ENCODE peak calls at places on chromosomes 4 and X, in nine cellular contexts. F is Daoy; O is naive thymus-derived CD4-positive, alpha-beta T cell; R is GDM1; X is AML-193; C is M059J; Y is AG09309; I is naive thymus-derived CD8-positive, alpha-beta T cell; E is stimulated activated naive CD4-positive, alpha-beta T cell treated with Interleukin-2 at 50 U/mL for 16 hours. Z is an unnamed sample.
A peak's percentile ranks its signal among the peaks of the same experiment; 100 is the strongest.

GRCh38 chr4:54384563-54384962 is 155.5 kb downstream of the PDGFRA start:
- DNase-seq in F (no peak), O (no peak), R (peak; percentile 42), X (no peak), C (peak; percentile 55), Y (peak; percentile 14), I (peak; percentile 10), E (no peak), Z (peak; percentile 37)

GRCh38 chr4:108703966-108704365 is 53.6 kb downstream of the OSTC start:
- DNase-seq in F (no peak), O (no peak), R (no peak), X (no peak), C (no peak), Y (no peak), I (no peak), E (no peak), Z (no peak)

GRCh38 chr4:130110760-130111159 is 1014.8 kb downstream of the C4orf33 start:
- DNase-seq in F (no peak), O (no peak), R (no peak), X (no peak), C (no peak), Y (no peak), I (no peak), E (no peak), Z (no peak)

GRCh38 chr4:79552311-79552710 is 144.3 kb upstream of the GK2 start:
- DNase-seq in F (no peak), O (no peak), R (no peak), X (no peak), C (no peak), Y (no peak), I (no peak), E (no peak), Z (no peak)

GRCh38 chr4:185587444-185588161 is 52.3 kb upstream of the PDLIM3 start:
- DNase-seq in F (no peak), O (peak; percentile 45), R (no peak), X (no peak), C (no peak), Y (no peak), I (peak; percentile 77), E (peak; percentile 38), Z (no peak)

GRCh38 chr4:150280081-150280950 is 202.1 kb downstream of the DCLK2 start:
- DNase-seq in F (peak; percentile 81), O (no peak), R (peak; percentile 38), X (peak; percentile 57), C (peak; percentile 95), Y (peak; percentile 63), I (no peak), E (no peak), Z (peak; percentile 78)

GRCh38 chr4:108991929-108992328 is 229.1 kb upstream of the ETNPPL start:
- DNase-seq in F (peak; percentile 15), O (no peak), R (no peak), X (no peak), C (peak; percentile 49), Y (peak; percentile 17), I (no peak), E (no peak), Z (no peak)

GRCh38 chr4:100114909-100115308 is 75.4 kb downstream of the DDIT4L start:
- DNase-seq in F (no peak), O (no peak), R (no peak), X (no peak), C (no peak), Y (no peak), I (no peak), E (no peak), Z (no peak)

GRCh38 chr4:168919706-168920324 is 90.2 kb downstream of the CBR4 start:
- DNase-seq in F (no peak), O (no peak), R (no peak), X (no peak), C (no peak), Y (no peak), I (no peak), E (no peak), Z (no peak)

GRCh38 chr4:181259081-181259480 is 984.1 kb upstream of the TENM3 start:
- DNase-seq in F (no peak), O (no peak), R (no peak), X (no peak), C (no peak), Y (no peak), I (no peak), E (no peak), Z (no peak)

GRCh38 chr4:154559141-154559841 is 3.5 kb upstream of the FGB start:
- DNase-seq in F (peak; percentile 32), O (no peak), R (peak; percentile 16), X (peak; percentile 37), C (peak; percentile 46), Y (peak; percentile 11), I (no peak), E (no peak), Z (peak; percentile 61)

GRCh38 chr4:171170671-171171070 is 642.5 kb upstream of the GALNTL6 start:
- DNase-seq in F (no peak), O (no peak), R (no peak), X (no peak), C (no peak), Y (no peak), I (no peak), E (no peak), Z (no peak)

GRCh38 chrX:38192007-38192625 is 28.6 kb downstream of the SRPX start:
- DNase-seq in F (peak; percentile 25), O (no peak), R (no peak), X (no peak), C (peak; percentile 40), Y (no peak), I (no peak), E (peak; percentile 0), Z (peak; percentile 24)

GRCh38 chr4:3572363-3572762 is 40.1 kb upstream of the LRPAP1 start:
- DNase-seq in F (no peak), O (no peak), R (no peak), X (no peak), C (no peak), Y (no peak), I (no peak), E (no peak), Z (no peak)

GRCh38 chrX:154123241-154124219 is 20.5 kb upstream of the OPN1LW start:
- DNase-seq in F (peak; percentile 13), O (no peak), R (peak; percentile 7), X (no peak), C (peak; percentile 58), Y (no peak), I (peak; percentile 36), E (peak; percentile 7), Z (peak; percentile 84)

GRCh38 chr4:15234101-15234500 is 193.7 kb upstream of the C1QTNF7 start:
- DNase-seq in F (peak; percentile 68), O (no peak), R (no peak), X (peak; percentile 45), C (peak; percentile 94), Y (peak; percentile 48), I (no peak), E (no peak), Z (no peak)

GRCh38 chrX:39226307-39226706 is 425.0 kb downstream of the MID1IP1 start:
- DNase-seq in F (no peak), O (no peak), R (no peak), X (no peak), C (peak; percentile 40), Y (no peak), I (no peak), E (no peak), Z (no peak)

Z was measured in KBM-7.